ENCODE peak calls at places on chromosomes 5 and 9, in four cellular contexts. One of them, this sample, is unnamed.
A peak's percentile ranks its signal among the peaks of the same experiment; 100 is the strongest.

GRCh38 chr5:142821027-142821732 is 51.0 kb downstream of the ARHGAP26 start:
- DNase-seq in thoracic aorta: no peak
- DNase-seq in left ventricle myocardium inferior: no peak
- DNase-seq in OCI-LY7: no peak
- DNase-seq in this sample: no peak

GRCh38 chr5:12645582-12645981 is 741.3 kb upstream of the CTNND2 start:
- DNase-seq in left ventricle myocardium inferior: no peak
- DNase-seq in thoracic aorta: no peak
- DNase-seq in OCI-LY7: no peak
- DNase-seq in this sample: no peak

GRCh38 chr9:123616707-123617106 is 260.7 kb downstream of the CRB2 start:
- DNase-seq in OCI-LY7: no peak
- DNase-seq in thoracic aorta: no peak
- DNase-seq in left ventricle myocardium inferior: no peak
- DNase-seq in this sample: no peak

GRCh38 chr9:119370816-119371215 is 1.6 kb upstream of the BRINP1 start:
- DNase-seq in OCI-LY7: peak; percentile 12
- DNase-seq in thoracic aorta: no peak
- DNase-seq in left ventricle myocardium inferior: peak; percentile 33
- DNase-seq in this sample: no peak

GRCh38 chr9:28234899-28235277 is 661.6 kb upstream of the C9orf72 start:
- DNase-seq in thoracic aorta: no peak
- DNase-seq in left ventricle myocardium inferior: no peak
- DNase-seq in OCI-LY7: no peak
- DNase-seq in this sample: no peak

GRCh38 chr5:97224112-97224750 is 41.2 kb upstream of the RIOK2 start:
- DNase-seq in OCI-LY7: no peak
- DNase-seq in thoracic aorta: no peak
- DNase-seq in left ventricle myocardium inferior: no peak
- DNase-seq in this sample: no peak

GRCh38 chr5:131382407-131383395 is 118.8 kb downstream of the CDC42SE2 start:
- DNase-seq in left ventricle myocardium inferior: no peak
- DNase-seq in OCI-LY7: peak; percentile 87
- DNase-seq in thoracic aorta: no peak
- DNase-seq in this sample: no peak

GRCh38 chr5:103569313-103570060 is 6.9 kb upstream of the NUDT12 start:
- DNase-seq in thoracic aorta: no peak
- DNase-seq in OCI-LY7: no peak
- DNase-seq in left ventricle myocardium inferior: no peak
- DNase-seq in this sample: no peak

GRCh38 chr5:180353226-180353962 is at the start of gene GFPT2:
- DNase-seq in thoracic aorta: peak; percentile 43
- DNase-seq in left ventricle myocardium inferior: peak; percentile 82
- DNase-seq in OCI-LY7: peak; percentile 61
- DNase-seq in this sample: peak; percentile 48

GRCh38 chr5:32712463-32713395 is 1.6 kb downstream of the NPR3 start:
- DNase-seq in OCI-LY7: no peak
- DNase-seq in thoracic aorta: no peak
- DNase-seq in left ventricle myocardium inferior: no peak
- DNase-seq in this sample: no peak

GRCh38 chr9:129887210-129888084 is 52.2 kb downstream of the USP20 start:
- DNase-seq in thoracic aorta: no peak
- DNase-seq in left ventricle myocardium inferior: no peak
- DNase-seq in OCI-LY7: peak; percentile 49
- DNase-seq in this sample: no peak

GRCh38 chr5:142215915-142216681 is 107.5 kb downstream of the NDFIP1 start:
- DNase-seq in thoracic aorta: peak; percentile 48
- DNase-seq in left ventricle myocardium inferior: peak; percentile 60
- DNase-seq in OCI-LY7: no peak
- DNase-seq in this sample: no peak

GRCh38 chr9:129567842-129568559 is 52.9 kb downstream of the C9orf50 start:
- DNase-seq in left ventricle myocardium inferior: no peak
- DNase-seq in OCI-LY7: no peak
- DNase-seq in thoracic aorta: no peak
- DNase-seq in this sample: no peak

DNA sequence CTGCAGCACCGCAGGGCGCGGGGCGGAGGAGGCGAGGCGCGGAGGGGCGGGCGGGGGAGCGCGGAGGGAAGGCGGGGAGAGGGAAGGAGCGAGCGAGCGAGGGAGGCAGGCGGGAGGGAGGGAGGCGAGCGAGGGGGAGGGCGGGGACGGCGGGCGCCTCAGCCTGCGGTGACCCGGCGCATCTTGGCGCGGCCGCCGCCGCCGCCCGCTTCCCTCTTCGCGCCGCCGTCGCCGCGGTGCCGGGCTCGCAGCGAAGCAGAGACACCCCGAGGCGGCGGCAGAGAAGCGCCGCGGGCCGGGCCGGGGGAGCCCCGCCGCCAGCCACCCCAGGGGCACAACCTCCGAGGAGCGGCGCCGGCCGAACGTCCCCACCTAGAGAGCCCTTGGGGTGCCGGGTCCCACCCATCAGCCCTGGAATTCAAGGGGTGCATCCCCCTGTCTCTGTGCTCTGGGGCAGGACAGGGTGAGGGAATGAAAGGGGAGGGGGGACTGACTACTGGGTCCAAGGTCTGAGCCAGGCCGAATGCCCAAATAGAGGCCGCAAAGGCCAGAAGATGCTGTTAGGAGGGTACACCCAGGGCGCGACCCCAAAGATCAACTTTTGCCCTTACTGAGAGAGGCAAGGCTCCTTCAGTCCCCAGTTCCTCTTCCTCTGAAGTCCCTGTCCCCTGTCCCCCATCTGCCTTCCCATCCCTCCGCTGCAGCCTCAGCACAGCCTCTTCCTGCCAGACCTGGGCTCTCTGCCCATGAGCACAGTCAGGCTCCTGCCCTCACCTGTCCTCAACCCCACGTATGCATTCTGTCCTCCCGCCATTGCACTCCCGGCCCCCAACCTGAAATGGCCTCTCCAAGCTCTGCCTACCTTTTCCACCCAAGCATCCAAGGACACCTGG is at the start of gene ADAMTS2:
- DNase-seq in OCI-LY7: no peak
- DNase-seq in thoracic aorta: no peak
- DNase-seq in left ventricle myocardium inferior: peak; percentile 73
- DNase-seq in this sample: no peak
- TF ChIP-seq CTCF in OCI-LY7: no peak
- TF ChIP-seq CTCF in thoracic aorta: no peak
- TF ChIP-seq CTCF in left ventricle myocardium inferior: no peak
- TF ChIP-seq CTCF in this sample: no peak

GRCh38 chr5:16453609-16454008 is 12.0 kb downstream of the ZNF622 start:
- DNase-seq in thoracic aorta: no peak
- DNase-seq in OCI-LY7: no peak
- DNase-seq in left ventricle myocardium inferior: no peak
- DNase-seq in this sample: no peak
- TF ChIP-seq CTCF in thoracic aorta: no peak
- TF ChIP-seq CTCF in OCI-LY7: peak; percentile 23
- TF ChIP-seq CTCF in left ventricle myocardium inferior: peak; percentile 47
- TF ChIP-seq CTCF in this sample: no peak

GRCh38 chr5:134100283-134101011 is 14.0 kb upstream of the TCF7 start:
- DNase-seq in left ventricle myocardium inferior: no peak
- DNase-seq in OCI-LY7: peak; percentile 49
- DNase-seq in thoracic aorta: no peak
- DNase-seq in this sample: peak; percentile 79

GRCh38 chr5:134097221-134097620 is 17.3 kb upstream of the TCF7 start:
- DNase-seq in thoracic aorta: no peak
- DNase-seq in left ventricle myocardium inferior: no peak
- DNase-seq in OCI-LY7: no peak
- DNase-seq in this sample: no peak

GRCh38 chr5:134099939-134100282 is 14.6 kb upstream of the TCF7 start:
- DNase-seq in thoracic aorta: no peak
- DNase-seq in OCI-LY7: no peak
- DNase-seq in left ventricle myocardium inferior: no peak
- DNase-seq in this sample: no peak

GRCh38 chr5:134099288-134099872 is 15.1 kb upstream of the TCF7 start:
- DNase-seq in left ventricle myocardium inferior: no peak
- DNase-seq in thoracic aorta: no peak
- DNase-seq in OCI-LY7: peak; percentile 17
- DNase-seq in this sample: no peak

DNA sequence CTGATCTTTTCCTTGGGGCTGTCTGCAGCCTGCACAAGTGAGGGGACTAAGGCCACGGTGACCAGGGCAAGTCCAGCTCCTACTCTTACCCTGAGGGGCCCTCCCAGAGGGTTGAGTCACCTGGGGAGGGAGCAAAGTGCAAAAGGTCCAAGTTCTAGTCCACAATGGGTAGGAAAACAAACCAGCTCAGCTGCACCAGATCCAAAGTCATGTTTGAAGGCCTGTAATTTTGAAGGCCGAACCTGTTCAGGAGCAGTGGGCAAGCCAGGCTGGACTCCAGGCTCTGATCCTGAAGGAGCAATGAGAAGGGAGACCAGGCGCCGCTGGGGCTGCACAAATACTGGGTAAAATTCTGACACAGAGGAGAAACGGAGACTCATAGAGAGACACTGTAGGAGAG is 15.8 kb upstream of the TCF7 start:
- DNase-seq in left ventricle myocardium inferior: no peak
- DNase-seq in OCI-LY7: no peak
- DNase-seq in thoracic aorta: no peak
- DNase-seq in this sample: no peak
- TF ChIP-seq CTCF in left ventricle myocardium inferior: no peak
- TF ChIP-seq CTCF in OCI-LY7: no peak
- TF ChIP-seq CTCF in thoracic aorta: no peak
- TF ChIP-seq CTCF in this sample: no peak

GRCh38 chr9:73566627-73567026 is 415.0 kb downstream of the ANXA1 start:
- DNase-seq in OCI-LY7: no peak
- DNase-seq in left ventricle myocardium inferior: no peak
- DNase-seq in thoracic aorta: no peak
- DNase-seq in this sample: no peak

GRCh38 chr9:73565026-73565425 is 413.4 kb downstream of the ANXA1 start:
- DNase-seq in OCI-LY7: no peak
- DNase-seq in thoracic aorta: no peak
- DNase-seq in left ventricle myocardium inferior: no peak
- DNase-seq in this sample: no peak

DNA sequence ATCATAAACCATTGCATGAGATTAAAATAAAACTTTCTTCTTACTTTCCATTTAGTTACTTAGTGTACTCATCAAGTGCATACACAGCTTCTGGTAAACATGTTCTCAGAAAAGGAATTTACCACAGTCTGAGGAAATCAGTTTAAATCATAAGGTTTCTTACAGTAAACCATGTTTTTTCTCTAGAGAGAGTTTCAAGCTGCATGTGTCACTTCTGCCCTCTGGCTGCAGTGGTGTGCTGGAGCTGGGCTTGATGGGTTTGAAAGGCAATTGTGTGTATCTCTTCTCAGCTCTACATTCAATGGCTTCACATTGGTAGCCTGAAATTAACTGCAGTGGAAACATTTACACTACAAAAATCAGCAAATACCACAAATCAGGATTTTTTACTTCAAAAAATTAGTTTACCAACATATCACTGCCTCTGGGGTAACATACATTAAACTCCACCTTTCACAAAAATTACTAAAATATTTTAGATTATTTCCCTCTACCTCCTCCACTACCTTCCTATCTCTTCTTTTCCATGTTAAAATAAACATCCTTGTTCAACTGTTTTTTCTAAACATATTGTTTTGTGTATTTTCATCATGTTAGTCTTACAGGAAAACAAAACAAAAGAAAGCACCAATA is 414.3 kb downstream of the ANXA1 start:
- DNase-seq in OCI-LY7: no peak
- DNase-seq in left ventricle myocardium inferior: no peak
- DNase-seq in thoracic aorta: no peak
- DNase-seq in this sample: no peak
- TF ChIP-seq CTCF in OCI-LY7: peak; percentile 30
- TF ChIP-seq CTCF in left ventricle myocardium inferior: peak; percentile 75
- TF ChIP-seq CTCF in thoracic aorta: no peak
- TF ChIP-seq CTCF in this sample: no peak

DNA sequence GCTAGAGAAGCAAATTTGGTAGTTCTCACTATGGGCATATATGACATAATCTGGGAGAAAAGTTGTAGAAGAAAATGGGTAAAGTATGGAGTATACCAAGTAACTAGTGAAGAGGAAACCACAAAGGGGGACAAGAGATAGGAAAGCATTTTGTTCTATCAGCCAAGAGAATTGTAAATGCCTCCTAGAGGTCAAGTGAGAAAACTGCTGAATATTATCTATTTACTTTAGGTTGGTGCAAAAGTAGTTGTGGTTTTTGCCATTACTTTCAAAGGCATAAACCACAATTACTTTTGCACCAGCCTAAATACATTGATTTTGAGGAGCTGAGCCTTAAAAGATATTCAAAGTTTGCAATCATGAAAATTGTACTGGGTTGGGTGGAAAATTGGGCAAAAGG is 126.7 kb upstream of the GRHPR start:
- DNase-seq in left ventricle myocardium inferior: no peak
- DNase-seq in thoracic aorta: no peak
- DNase-seq in OCI-LY7: peak; percentile 78
- DNase-seq in this sample: no peak
- TF ChIP-seq CTCF in left ventricle myocardium inferior: no peak
- TF ChIP-seq CTCF in thoracic aorta: no peak
- TF ChIP-seq CTCF in OCI-LY7: peak; percentile 81
- TF ChIP-seq CTCF in this sample: no peak

GRCh38 chr9:31840702-31841101 is 543.7 kb upstream of the ACO1 start:
- DNase-seq in thoracic aorta: no peak
- DNase-seq in OCI-LY7: no peak
- DNase-seq in left ventricle myocardium inferior: no peak
- DNase-seq in this sample: no peak

GRCh38 chr9:31837211-31837610 is 547.2 kb upstream of the ACO1 start:
- DNase-seq in thoracic aorta: no peak
- DNase-seq in left ventricle myocardium inferior: no peak
- DNase-seq in OCI-LY7: no peak
- DNase-seq in this sample: no peak

GRCh38 chr9:31839273-31839672 is 545.2 kb upstream of the ACO1 start:
- DNase-seq in thoracic aorta: no peak
- DNase-seq in OCI-LY7: no peak
- DNase-seq in left ventricle myocardium inferior: no peak
- DNase-seq in this sample: no peak
- TF ChIP-seq CTCF in thoracic aorta: no peak
- TF ChIP-seq CTCF in OCI-LY7: no peak
- TF ChIP-seq CTCF in left ventricle myocardium inferior: no peak
- TF ChIP-seq CTCF in this sample: no peak

This sample was measured in CD4-positive, alpha-beta T cell.